ENCODE peak calls at places on chromosomes 6 and 20, in five cellular contexts. One of them, this sample, is unnamed.

GRCh38 chr6:1810880-1811279 is 201.2 kb downstream of the FOXC1 start:
- DNase-seq in cardiac fibroblast: no peak
- DNase-seq in fibroblast of lung: no peak
- DNase-seq in mucosa of descending colon: no peak
- DNase-seq in brain microvascular endothelial cell: no peak
- DNase-seq in this sample: no peak

GRCh38 chr20:45965169-45966002 is 6.6 kb downstream of the ZNF335 start:
- DNase-seq in cardiac fibroblast: no peak
- DNase-seq in fibroblast of lung: no peak
- DNase-seq in mucosa of descending colon: no peak
- DNase-seq in brain microvascular endothelial cell: no peak
- DNase-seq in this sample: no peak

GRCh38 chr20:17854307-17854903 is 114.2 kb downstream of the SNX5 start:
- DNase-seq in cardiac fibroblast: peak; percentile 68
- DNase-seq in fibroblast of lung: peak; percentile 47
- DNase-seq in mucosa of descending colon: peak; percentile 90
- DNase-seq in brain microvascular endothelial cell: peak; percentile 46
- DNase-seq in this sample: no peak

GRCh38 chr6:20202070-20202658 is 10.1 kb downstream of the MBOAT1 start:
- DNase-seq in cardiac fibroblast: peak; percentile 41
- DNase-seq in fibroblast of lung: peak; percentile 54
- DNase-seq in mucosa of descending colon: no peak
- DNase-seq in brain microvascular endothelial cell: no peak
- DNase-seq in this sample: peak; percentile 8

GRCh38 chr6:109472132-109472995 is 10.7 kb downstream of the ZBTB24 start:
- DNase-seq in cardiac fibroblast: no peak
- DNase-seq in fibroblast of lung: no peak
- DNase-seq in mucosa of descending colon: no peak
- DNase-seq in brain microvascular endothelial cell: no peak
- DNase-seq in this sample: no peak

GRCh38 chr20:17710379-17711305 is 10.9 kb downstream of the BANF2 start:
- DNase-seq in cardiac fibroblast: peak; percentile 24
- DNase-seq in fibroblast of lung: peak; percentile 36
- DNase-seq in mucosa of descending colon: peak; percentile 23
- DNase-seq in brain microvascular endothelial cell: no peak
- DNase-seq in this sample: no peak

GRCh38 chr6:10585232-10585887 is 64.2 kb downstream of the GCNT2 start:
- DNase-seq in cardiac fibroblast: no peak
- DNase-seq in fibroblast of lung: peak; percentile 20
- DNase-seq in mucosa of descending colon: no peak
- DNase-seq in brain microvascular endothelial cell: no peak
- DNase-seq in this sample: no peak

GRCh38 chr6:165880721-165881120 is 217.7 kb upstream of the PDE10A start:
- DNase-seq in cardiac fibroblast: no peak
- DNase-seq in fibroblast of lung: peak; percentile 38
- DNase-seq in mucosa of descending colon: no peak
- DNase-seq in brain microvascular endothelial cell: no peak
- DNase-seq in this sample: no peak

GRCh38 chr6:16316741-16317251 is 78.4 kb downstream of the GMPR start:
- DNase-seq in cardiac fibroblast: peak; percentile 52
- DNase-seq in fibroblast of lung: peak; percentile 48
- DNase-seq in mucosa of descending colon: peak; percentile 65
- DNase-seq in brain microvascular endothelial cell: peak; percentile 44
- DNase-seq in this sample: no peak

GRCh38 chr6:960356-960755 is 267.4 kb upstream of the EXOC2 start:
- DNase-seq in cardiac fibroblast: no peak
- DNase-seq in fibroblast of lung: peak; percentile 30
- DNase-seq in mucosa of descending colon: no peak
- DNase-seq in brain microvascular endothelial cell: no peak
- DNase-seq in this sample: no peak

GRCh38 chr6:43771210-43771857 is 1.3 kb downstream of the VEGFA start:
- DNase-seq in cardiac fibroblast: peak; percentile 71
- DNase-seq in fibroblast of lung: no peak
- DNase-seq in mucosa of descending colon: peak; percentile 79
- DNase-seq in brain microvascular endothelial cell: peak; percentile 43
- DNase-seq in this sample: no peak

GRCh38 chr6:31204751-31205145 is 34.3 kb upstream of the POU5F1 start:
- DNase-seq in cardiac fibroblast: no peak
- DNase-seq in fibroblast of lung: no peak
- DNase-seq in mucosa of descending colon: no peak
- DNase-seq in brain microvascular endothelial cell: no peak
- DNase-seq in this sample: no peak

GRCh38 chr6:28522594-28523557 is 2.8 kb upstream of the GPX5 start:
- DNase-seq in cardiac fibroblast: no peak
- DNase-seq in fibroblast of lung: no peak
- DNase-seq in mucosa of descending colon: no peak
- DNase-seq in brain microvascular endothelial cell: no peak
- DNase-seq in this sample: no peak

GRCh38 chr6:112501705-112502104 is 154.6 kb downstream of the RFPL4B start:
- DNase-seq in cardiac fibroblast: peak; percentile 70
- DNase-seq in fibroblast of lung: peak; percentile 89
- DNase-seq in mucosa of descending colon: peak; percentile 1
- DNase-seq in brain microvascular endothelial cell: peak; percentile 71
- DNase-seq in this sample: no peak

GRCh38 chr20:3121955-3122610 is 37.6 kb upstream of the AVP start:
- DNase-seq in cardiac fibroblast: no peak
- DNase-seq in fibroblast of lung: no peak
- DNase-seq in mucosa of descending colon: no peak
- DNase-seq in brain microvascular endothelial cell: no peak
- DNase-seq in this sample: no peak

GRCh38 chr6:167338551-167339117 is 13.7 kb downstream of the TTLL2 start:
- DNase-seq in cardiac fibroblast: no peak
- DNase-seq in fibroblast of lung: no peak
- DNase-seq in mucosa of descending colon: no peak
- DNase-seq in brain microvascular endothelial cell: no peak
- DNase-seq in this sample: no peak

GRCh38 chr20:45611054-45611453 is 18.5 kb upstream of the WFDC10A start:
- DNase-seq in cardiac fibroblast: peak; percentile 43
- DNase-seq in fibroblast of lung: peak; percentile 16
- DNase-seq in mucosa of descending colon: no peak
- DNase-seq in brain microvascular endothelial cell: peak; percentile 73
- DNase-seq in this sample: peak; percentile 81

GRCh38 chr6:18155864-18156396 is 708 bp downstream of the KDM1B start:
- DNase-seq in cardiac fibroblast: peak; percentile 26
- DNase-seq in fibroblast of lung: peak; percentile 14
- DNase-seq in mucosa of descending colon: peak; percentile 82
- DNase-seq in brain microvascular endothelial cell: peak; percentile 17
- DNase-seq in this sample: no peak

GRCh38 chr6:147298461-147298860 is 94.2 kb downstream of the STXBP5 start:
- DNase-seq in cardiac fibroblast: no peak
- DNase-seq in fibroblast of lung: no peak
- DNase-seq in mucosa of descending colon: no peak
- DNase-seq in brain microvascular endothelial cell: no peak
- DNase-seq in this sample: no peak

GRCh38 chr6:147299035-147299434 is 94.8 kb downstream of the STXBP5 start:
- DNase-seq in cardiac fibroblast: no peak
- DNase-seq in fibroblast of lung: no peak
- DNase-seq in mucosa of descending colon: no peak
- DNase-seq in brain microvascular endothelial cell: no peak
- DNase-seq in this sample: no peak

GRCh38 chr6:147297124-147297523 is 92.9 kb downstream of the STXBP5 start:
- DNase-seq in cardiac fibroblast: no peak
- DNase-seq in fibroblast of lung: no peak
- DNase-seq in mucosa of descending colon: no peak
- DNase-seq in brain microvascular endothelial cell: no peak
- DNase-seq in this sample: no peak

GRCh38 chr6:147301070-147301469 is 96.9 kb downstream of the STXBP5 start:
- DNase-seq in cardiac fibroblast: no peak
- DNase-seq in fibroblast of lung: no peak
- DNase-seq in mucosa of descending colon: no peak
- DNase-seq in brain microvascular endothelial cell: no peak
- DNase-seq in this sample: no peak

DNA sequence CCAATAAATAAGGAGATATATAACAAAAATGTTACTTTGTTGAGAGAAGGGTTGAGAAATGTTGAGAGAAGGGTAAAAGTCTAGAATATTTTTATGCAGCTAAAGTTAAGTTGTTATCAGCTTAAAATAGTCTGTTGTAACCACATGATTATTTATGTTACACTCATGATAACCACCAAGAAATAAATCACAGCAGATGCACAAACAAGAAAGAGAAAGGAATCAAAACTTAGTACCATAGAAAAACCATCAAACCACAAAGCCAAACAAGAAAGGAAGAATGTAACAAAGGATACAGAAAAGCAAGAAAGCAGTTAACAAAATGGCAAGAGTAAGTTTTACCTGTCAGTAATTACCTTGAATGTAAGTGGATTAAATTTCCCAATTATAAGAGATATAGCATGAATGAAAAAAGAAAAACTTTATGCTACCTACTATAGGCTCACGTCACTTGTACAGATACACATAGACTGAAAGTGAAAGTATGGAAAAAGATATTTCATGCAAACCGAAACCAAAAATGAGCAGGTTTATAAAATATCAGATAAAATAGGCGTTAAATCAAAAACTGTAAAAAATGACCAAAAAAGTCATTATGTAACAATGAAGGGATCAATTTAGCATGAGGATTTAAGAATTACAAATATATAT is 93.6 kb downstream of the STXBP5 start:
- DNase-seq in cardiac fibroblast: no peak
- DNase-seq in fibroblast of lung: peak; percentile 43
- DNase-seq in mucosa of descending colon: no peak
- DNase-seq in brain microvascular endothelial cell: no peak
- DNase-seq in this sample: no peak
- H3K4me3 ChIP-seq in cardiac fibroblast: no peak overlapping the region
- H3K4me3 ChIP-seq in fibroblast of lung: no peak overlapping the region
- H3K4me3 ChIP-seq in mucosa of descending colon: no peak overlapping the region
- H3K4me3 ChIP-seq in brain microvascular endothelial cell: no peak overlapping the region
- H3K4me3 ChIP-seq in this sample: no peak overlapping the region

DNA sequence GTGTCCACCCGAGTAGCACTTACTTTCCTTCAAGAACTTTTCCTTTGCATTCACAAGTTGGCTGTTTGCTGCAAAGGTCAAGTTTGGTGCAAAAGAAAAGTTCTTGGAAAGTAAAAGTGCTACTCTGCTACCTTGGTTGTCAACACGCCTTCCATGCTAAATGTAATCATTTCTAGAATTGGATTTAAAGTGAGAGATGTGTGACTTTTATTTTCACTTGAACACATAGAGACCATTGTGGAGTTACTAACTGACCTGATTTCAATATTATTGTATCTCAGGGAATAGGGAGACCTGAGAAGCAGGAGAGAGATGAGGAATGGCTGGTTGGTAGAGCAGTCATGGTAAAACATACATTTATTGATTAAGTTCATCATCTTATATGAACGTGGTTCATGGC is 49.7 kb upstream of the IFNGR1 start:
- DNase-seq in cardiac fibroblast: no peak
- DNase-seq in fibroblast of lung: no peak
- DNase-seq in mucosa of descending colon: no peak
- DNase-seq in brain microvascular endothelial cell: no peak
- DNase-seq in this sample: no peak
- TF ChIP-seq CTCF in cardiac fibroblast: no peak
- TF ChIP-seq CTCF in fibroblast of lung: no peak
- TF ChIP-seq CTCF in mucosa of descending colon: no peak
- TF ChIP-seq CTCF in brain microvascular endothelial cell: no peak
- TF ChIP-seq CTCF in this sample: no peak

GRCh38 chr20:21510995-21511394 is 2.9 kb downstream of the NKX2-2 start:
- DNase-seq in cardiac fibroblast: no peak
- DNase-seq in fibroblast of lung: no peak
- DNase-seq in mucosa of descending colon: no peak
- DNase-seq in brain microvascular endothelial cell: no peak
- DNase-seq in this sample: no peak
- H3K4me3 ChIP-seq in cardiac fibroblast: no peak overlapping the region
- H3K4me3 ChIP-seq in fibroblast of lung: no peak overlapping the region
- H3K4me3 ChIP-seq in mucosa of descending colon: no peak overlapping the region
- H3K4me3 ChIP-seq in brain microvascular endothelial cell: no peak overlapping the region
- H3K4me3 ChIP-seq in this sample: no peak overlapping the region

GRCh38 chr20:44521484-44522481 is at the start of gene SERINC3:
- DNase-seq in cardiac fibroblast: peak; percentile 98
- DNase-seq in fibroblast of lung: peak; percentile 94
- DNase-seq in mucosa of descending colon: peak; percentile 98
- DNase-seq in brain microvascular endothelial cell: peak; percentile 93
- DNase-seq in this sample: peak; percentile 75
- TF ChIP-seq CTCF in cardiac fibroblast: no peak
- TF ChIP-seq CTCF in fibroblast of lung: no peak
- TF ChIP-seq CTCF in mucosa of descending colon: no peak
- TF ChIP-seq CTCF in brain microvascular endothelial cell: no peak
- TF ChIP-seq CTCF in this sample: no peak

GRCh38 chr6:39223535-39223934 is 5.7 kb downstream of the KCNK5 start:
- DNase-seq in cardiac fibroblast: no peak
- DNase-seq in fibroblast of lung: no peak
- DNase-seq in mucosa of descending colon: no peak
- DNase-seq in brain microvascular endothelial cell: no peak
- DNase-seq in this sample: no peak

GRCh38 chr6:39224058-39224457 is 5.2 kb downstream of the KCNK5 start:
- DNase-seq in cardiac fibroblast: no peak
- DNase-seq in fibroblast of lung: no peak
- DNase-seq in mucosa of descending colon: no peak
- DNase-seq in brain microvascular endothelial cell: no peak
- DNase-seq in this sample: no peak

GRCh38 chr6:39221115-39221514 is 8.2 kb downstream of the KCNK5 start:
- DNase-seq in cardiac fibroblast: no peak
- DNase-seq in fibroblast of lung: no peak
- DNase-seq in mucosa of descending colon: no peak
- DNase-seq in brain microvascular endothelial cell: no peak
- DNase-seq in this sample: no peak

GRCh38 chr6:39224523-39225182 is 4.6 kb downstream of the KCNK5 start:
- DNase-seq in cardiac fibroblast: no peak
- DNase-seq in fibroblast of lung: no peak
- DNase-seq in mucosa of descending colon: peak; percentile 65
- DNase-seq in brain microvascular endothelial cell: no peak
- DNase-seq in this sample: no peak

GRCh38 chr6:39221746-39222641 is 7.3 kb downstream of the KCNK5 start:
- DNase-seq in cardiac fibroblast: no peak
- DNase-seq in fibroblast of lung: no peak
- DNase-seq in mucosa of descending colon: no peak
- DNase-seq in brain microvascular endothelial cell: no peak
- DNase-seq in this sample: no peak
- H3K4me3 ChIP-seq in cardiac fibroblast: no peak overlapping the region
- H3K4me3 ChIP-seq in fibroblast of lung: no peak overlapping the region
- H3K4me3 ChIP-seq in mucosa of descending colon: no peak overlapping the region
- H3K4me3 ChIP-seq in brain microvascular endothelial cell: no peak overlapping the region
- H3K4me3 ChIP-seq in this sample: no peak overlapping the region

GRCh38 chr20:48574383-48574782 is 253.4 kb downstream of the PREX1 start:
- DNase-seq in cardiac fibroblast: peak; percentile 7
- DNase-seq in fibroblast of lung: no peak
- DNase-seq in mucosa of descending colon: no peak
- DNase-seq in brain microvascular endothelial cell: no peak
- DNase-seq in this sample: no peak

GRCh38 chr20:48582361-48582991 is 245.3 kb downstream of the PREX1 start:
- DNase-seq in cardiac fibroblast: no peak
- DNase-seq in fibroblast of lung: no peak
- DNase-seq in mucosa of descending colon: no peak
- DNase-seq in brain microvascular endothelial cell: no peak
- DNase-seq in this sample: no peak

GRCh38 chr20:48577557-48577956 is 250.2 kb downstream of the PREX1 start:
- DNase-seq in cardiac fibroblast: no peak
- DNase-seq in fibroblast of lung: no peak
- DNase-seq in mucosa of descending colon: no peak
- DNase-seq in brain microvascular endothelial cell: no peak
- DNase-seq in this sample: no peak

GRCh38 chr20:48581167-48581566 is 246.6 kb downstream of the PREX1 start:
- DNase-seq in cardiac fibroblast: no peak
- DNase-seq in fibroblast of lung: no peak
- DNase-seq in mucosa of descending colon: no peak
- DNase-seq in brain microvascular endothelial cell: no peak
- DNase-seq in this sample: no peak

GRCh38 chr20:48578397-48579098 is 249.3 kb downstream of the PREX1 start:
- DNase-seq in cardiac fibroblast: no peak
- DNase-seq in fibroblast of lung: no peak
- DNase-seq in mucosa of descending colon: no peak
- DNase-seq in brain microvascular endothelial cell: no peak
- DNase-seq in this sample: no peak
- TF ChIP-seq CTCF in cardiac fibroblast: no peak
- TF ChIP-seq CTCF in fibroblast of lung: no peak
- TF ChIP-seq CTCF in mucosa of descending colon: no peak
- TF ChIP-seq CTCF in brain microvascular endothelial cell: peak; percentile 5
- TF ChIP-seq CTCF in this sample: no peak

GRCh38 chr6:24932832-24933231 is 2.9 kb downstream of the RIPOR2 start:
- DNase-seq in cardiac fibroblast: no peak
- DNase-seq in fibroblast of lung: no peak
- DNase-seq in mucosa of descending colon: no peak
- DNase-seq in brain microvascular endothelial cell: no peak
- DNase-seq in this sample: no peak
- H3K4me3 ChIP-seq in cardiac fibroblast: no peak overlapping the region
- H3K4me3 ChIP-seq in fibroblast of lung: no peak overlapping the region
- H3K4me3 ChIP-seq in mucosa of descending colon: no peak overlapping the region
- H3K4me3 ChIP-seq in brain microvascular endothelial cell: no peak overlapping the region
- H3K4me3 ChIP-seq in this sample: no peak overlapping the region

This sample was measured in AG09309.